ENCODE peak calls at places on chromosomes 3 and 15, in seven cellular contexts. S, D, P, H, Y, F and R are unnamed samples.

GRCh38 chr15:89991312-89991711 is 9.8 kb upstream of the ZNF710 start:
- DNase-seq in S (no peak), D (no peak), P (no peak), H (no peak), Y (no peak), F (no peak), R (no peak)

GRCh38 chr3:193771736-193772135 is 178.7 kb downstream of the OPA1 start:
- DNase-seq in S (no peak), D (no peak), P (no peak), H (no peak), Y (no peak), F (no peak), R (no peak)

GRCh38 chr15:31867536-31868442 is 162.5 kb upstream of the CHRNA7 start:
- DNase-seq in S (peak; percentile 81), D (no peak), P (peak; percentile 16), H (no peak), Y (peak; percentile 52), F (peak; percentile 37), R (peak; percentile 42)

GRCh38 chr15:44550256-44550655 is 13.3 kb downstream of the EIF3J start:
- DNase-seq in S (no peak), D (no peak), P (no peak), H (peak; percentile 43), Y (no peak), F (peak; percentile 57), R (no peak)

GRCh38 chr3:129016725-129017530 is 15.8 kb downstream of the EFCC1 start:
- DNase-seq in S (no peak), D (no peak), P (no peak), H (no peak), Y (no peak), F (peak; percentile 54), R (no peak)

GRCh38 chr3:14278265-14278798 is 99.7 kb downstream of the LSM3 start:
- DNase-seq in S (no peak), D (no peak), P (no peak), H (no peak), Y (no peak), F (no peak), R (no peak)

GRCh38 chr15:61639491-61639890 is 410.4 kb upstream of the RORA start:
- DNase-seq in S (peak; percentile 27), D (no peak), P (no peak), H (no peak), Y (no peak), F (no peak), R (no peak)

GRCh38 chr15:69392352-69392751 is 21.8 kb upstream of the KIF23 start:
- DNase-seq in S (no peak), D (no peak), P (no peak), H (no peak), Y (no peak), F (no peak), R (no peak)

GRCh38 chr3:42071720-42072582 is 19.2 kb upstream of the TRAK1 start:
- DNase-seq in S (peak; percentile 74), D (no peak), P (peak; percentile 60), H (peak; percentile 28), Y (peak; percentile 6), F (peak; percentile 79), R (no peak)

GRCh38 chr3:152298393-152299242 is 29.9 kb downstream of the MBNL1 start:
- DNase-seq in S (no peak), D (peak; percentile 95), P (peak; percentile 44), H (peak; percentile 80), Y (peak; percentile 54), F (peak; percentile 99), R (peak; percentile 46)

GRCh38 chr3:14377838-14378169 is 24.6 kb upstream of the SLC6A6 start:
- DNase-seq in S (no peak), D (no peak), P (no peak), H (no peak), Y (no peak), F (no peak), R (peak; percentile 53)

GRCh38 chr3:65402597-65402996 is 636.1 kb downstream of the MAGI1 start:
- DNase-seq in S (peak; percentile 32), D (peak; percentile 63), P (no peak), H (peak; percentile 85), Y (no peak), F (peak; percentile 69), R (no peak)

GRCh38 chr15:94042163-94042954 is 189.0 kb upstream of the MCTP2 start:
- DNase-seq in S (no peak), D (peak; percentile 23), P (peak; percentile 37), H (no peak), Y (no peak), F (peak; percentile 95), R (no peak)

GRCh38 chr3:87810427-87810826 is 248.4 kb downstream of the CGGBP1 start:
- DNase-seq in S (no peak), D (no peak), P (no peak), H (no peak), Y (no peak), F (peak; percentile 67), R (no peak)

GRCh38 chr15:35481992-35482391 is 64.0 kb downstream of the DPH6 start:
- DNase-seq in S (peak; percentile 16), D (peak; percentile 21), P (no peak), H (peak; percentile 36), Y (peak; percentile 85), F (peak; percentile 90), R (no peak)

GRCh38 chr15:82159922-82160321 is 102.6 kb downstream of the EFL1 start:
- DNase-seq in S (peak; percentile 25), D (peak; percentile 96), P (no peak), H (peak; percentile 74), Y (no peak), F (peak; percentile 98), R (no peak)

GRCh38 chr15:73389539-73389938 is 20.8 kb upstream of the HCN4 start:
- DNase-seq in S (peak; percentile 60), D (no peak), P (no peak), H (no peak), Y (no peak), F (no peak), R (no peak)

GRCh38 chr15:25238716-25239470 is 199.9 kb downstream of the UBE3A start:
- DNase-seq in S (no peak), D (no peak), P (no peak), H (no peak), Y (no peak), F (no peak), R (peak; percentile 1)

GRCh38 chr3:71478568-71478967 is 105.0 kb downstream of the FOXP1 start:
- DNase-seq in S (no peak), D (no peak), P (no peak), H (peak; percentile 15), Y (no peak), F (no peak), R (no peak)

GRCh38 chr3:133722935-133723334 is 23.3 kb upstream of the TF start:
- DNase-seq in S (no peak), D (no peak), P (no peak), H (no peak), Y (no peak), F (no peak), R (no peak)

GRCh38 chr3:42387802-42388651 is 22.4 kb downstream of the LYZL4 start:
- DNase-seq in S (no peak), D (no peak), P (no peak), H (no peak), Y (no peak), F (no peak), R (peak; percentile 29)

GRCh38 chr15:61380270-61380669 is 151.2 kb upstream of the RORA start:
- DNase-seq in S (no peak), D (no peak), P (no peak), H (no peak), Y (no peak), F (no peak), R (no peak)

GRCh38 chr15:66095871-66096710 is 157.5 kb downstream of the MEGF11 start:
- DNase-seq in S (no peak), D (no peak), P (no peak), H (no peak), Y (no peak), F (no peak), R (no peak)

GRCh38 chr15:98760112-98760826 is 111.9 kb downstream of the IGF1R start:
- DNase-seq in S (no peak), D (no peak), P (no peak), H (no peak), Y (no peak), F (no peak), R (no peak)

GRCh38 chr3:29597376-29598008 is 316.6 kb downstream of the RBMS3 start:
- DNase-seq in S (no peak), D (no peak), P (no peak), H (peak; percentile 13), Y (no peak), F (peak; percentile 37), R (no peak)

GRCh38 chr15:39283531-39283930 is 297.3 kb upstream of the THBS1 start:
- DNase-seq in S (no peak), D (no peak), P (no peak), H (no peak), Y (no peak), F (peak; percentile 58), R (no peak)